ENCODE peak calls at places on chromosomes 7 and 10, in four cellular contexts. A is K562, P is IMR-90, B is GM12878. C is an unnamed sample.

GRCh38 chr10:80493482-80494021 is 39.4 kb downstream of the TSPAN14 start:
- DNase-seq in A (no peak), P (no peak), B (no peak), C (no peak)

GRCh38 chr7:41977165-41977651 is 259.8 kb downstream of the GLI3 start:
- DNase-seq in A (no peak), P (peak), B (no peak), C (peak)

GRCh38 chr10:62083413-62083794 is 181.9 kb downstream of the ARID5B start:
- DNase-seq in A (no peak), P (no peak), B (no peak), C (no peak)

GRCh38 chr10:10992072-10992471 is 25.6 kb upstream of the CELF2 start:
- DNase-seq in A (no peak), P (no peak), B (no peak), C (no peak)

GRCh38 chr10:48541144-48541795 is 63.6 kb downstream of the ARHGAP22 start:
- DNase-seq in A (no peak), P (peak), B (no peak), C (no peak)

GRCh38 chr7:47258798-47259197 is 323.1 kb downstream of the TNS3 start:
- DNase-seq in A (no peak), P (no peak), B (no peak), C (no peak)

GRCh38 chr7:122304604-122304975 is at the start of gene FEZF1:
- DNase-seq in A (no peak), P (no peak), B (no peak), C (no peak)

GRCh38 chr10:58106211-58107035 is 161.3 kb downstream of the IPMK start:
- DNase-seq in A (no peak), P (no peak), B (no peak), C (no peak)

GRCh38 chr10:15588635-15589081 is 131.1 kb downstream of the ITGA8 start:
- DNase-seq in A (no peak), P (no peak), B (no peak), C (no peak)

GRCh38 chr7:83947260-83947659 is 247.3 kb downstream of the SEMA3A start:
- DNase-seq in A (peak), P (no peak), B (no peak), C (peak)

GRCh38 chr7:97639036-97639435 is 92.8 kb upstream of the TAC1 start:
- DNase-seq in A (no peak), P (no peak), B (no peak), C (no peak)

GRCh38 chr7:44490351-44491200 is at the start of gene NUDCD3:
- DNase-seq in A (peak), P (peak), B (peak), C (peak)

GRCh38 chr10:45209888-45210287 is 105.5 kb downstream of the OR13A1 start:
- DNase-seq in A (no peak), P (no peak), B (no peak), C (no peak)

GRCh38 chr10:1230592-1231275 is 174.5 kb downstream of the WDR37 start:
- DNase-seq in A (no peak), P (no peak), B (no peak), C (no peak)

GRCh38 chr7:107501593-107501992 is 31.7 kb downstream of the GPR22 start:
- DNase-seq in A (peak), P (peak), B (no peak), C (peak)

GRCh38 chr10:34872820-34873219 is 57.7 kb upstream of the PARD3 start:
- DNase-seq in A (no peak), P (no peak), B (no peak), C (no peak)

GRCh38 chr7:101875215-101875846 is 57.9 kb downstream of the CUX1 start:
- DNase-seq in A (no peak), P (no peak), B (no peak), C (no peak)

GRCh38 chr10:110041479-110041829 is 33.7 kb downstream of the ADD3 start:
- DNase-seq in A (no peak), P (no peak), B (no peak), C (no peak)

GRCh38 chr7:94258418-94258817 is 136.3 kb upstream of the COL1A2 start:
- DNase-seq in A (no peak), P (no peak), B (no peak), C (no peak)

GRCh38 chr10:113712755-113713154 is 33.0 kb downstream of the CASP7 start:
- DNase-seq in A (no peak), P (no peak), B (no peak), C (no peak)

GRCh38 chr10:78869508-78870439 is 199.0 kb upstream of the ZMIZ1 start:
- DNase-seq in A (no peak), P (no peak), B (no peak), C (no peak)

GRCh38 chr10:94194256-94194655 is 168.5 kb downstream of the NOC3L start:
- DNase-seq in A (no peak), P (peak), B (no peak), C (peak)

GRCh38 chr10:30510184-30510931 is 76.4 kb downstream of the MAP3K8 start:
- DNase-seq in A (peak), P (peak), B (no peak), C (peak)

GRCh38 chr10:114350751-114351150 is 53.6 kb downstream of the AFAP1L2 start:
- DNase-seq in A (no peak), P (no peak), B (no peak), C (no peak)

GRCh38 chr10:31083765-31084184 is 52.1 kb upstream of the ZNF438 start:
- DNase-seq in A (peak), P (peak), B (peak), C (peak)

GRCh38 chr7:30795161-30795943 is 24.1 kb downstream of the MINDY4 start:
- DNase-seq in A (no peak), P (no peak), B (no peak), C (no peak)

GRCh38 chr10:1521741-1522140 is 215.6 kb downstream of the ADARB2 start:
- DNase-seq in A (no peak), P (no peak), B (no peak), C (no peak)

GRCh38 chr7:45240926-45241325 is 83.3 kb downstream of the RAMP3 start:
- DNase-seq in A (no peak), P (no peak), B (no peak), C (no peak)

GRCh38 chr10:86857097-86857825 is 100.2 kb downstream of the MMRN2 start:
- DNase-seq in A (no peak), P (peak), B (no peak), C (no peak)

GRCh38 chr10:101851411-101852116 is 8.0 kb upstream of the KCNIP2 start:
- DNase-seq in A (no peak), P (peak), B (no peak), C (no peak)

GRCh38 chr7:668958-669357 is 57.5 kb upstream of the DNAAF5 start:
- DNase-seq in A (no peak), P (no peak), B (no peak), C (no peak)

GRCh38 chr7:2937701-2938513 is 93.8 kb upstream of the GNA12 start:
- DNase-seq in A (no peak), P (no peak), B (no peak), C (no peak)

GRCh38 chr10:95758351-95759025 is 2.5 kb downstream of the ENTPD1 start:
- DNase-seq in A (peak), P (peak), B (peak), C (peak)

GRCh38 chr7:29968683-29969457 is 20.7 kb downstream of the SCRN1 start:
- DNase-seq in A (no peak), P (peak), B (no peak), C (no peak)

GRCh38 chr7:73354196-73354595 is 26.2 kb downstream of the FKBP6 start:
- DNase-seq in A (no peak), P (no peak), B (no peak), C (no peak)
- TF ChIP-seq ELK1 in A (no peak), P (no peak), B (no peak), C (no peak)

DNA sequence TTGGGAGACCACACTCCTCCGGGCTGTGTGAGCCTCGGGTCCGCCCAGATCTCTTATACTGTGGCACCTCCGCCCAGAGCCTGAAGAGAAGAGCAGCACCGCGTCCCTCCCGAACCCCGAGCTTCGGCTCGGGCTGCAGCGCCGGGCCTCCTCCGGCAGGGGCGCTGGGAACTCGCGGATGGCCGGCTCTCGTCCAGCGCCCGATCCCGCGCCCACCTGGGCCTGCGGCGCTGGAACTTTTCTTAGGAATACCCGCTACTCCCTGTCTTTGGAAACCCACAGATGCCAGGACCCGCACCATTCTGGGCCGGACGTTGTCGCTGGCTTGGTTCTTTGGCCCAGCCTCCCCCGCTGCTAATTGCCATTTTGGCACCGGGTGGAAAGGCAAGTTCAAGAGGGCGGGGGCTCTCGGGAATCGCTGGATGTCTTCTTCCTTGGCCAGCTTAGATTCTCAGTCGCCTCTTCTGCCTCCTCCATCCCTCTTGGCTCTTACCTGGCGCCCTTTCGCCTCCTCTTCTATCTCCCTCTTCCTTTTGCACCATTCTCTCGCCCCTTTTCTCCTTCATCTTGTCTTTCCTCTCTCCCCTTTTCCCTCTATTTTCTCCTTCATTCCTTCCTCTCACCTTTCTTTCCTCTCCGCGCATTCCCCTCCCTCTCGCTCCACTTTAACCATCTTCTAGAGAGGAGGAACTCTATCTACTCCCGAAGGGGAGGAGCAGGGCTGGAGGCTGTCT is 2.1 kb upstream of the SORCS3 start:
- DNase-seq in A (peak), P (no peak), B (no peak), C (peak)
- TF ChIP-seq ELK1 in A (no peak), P (no peak), B (no peak), C (no peak)

DNA sequence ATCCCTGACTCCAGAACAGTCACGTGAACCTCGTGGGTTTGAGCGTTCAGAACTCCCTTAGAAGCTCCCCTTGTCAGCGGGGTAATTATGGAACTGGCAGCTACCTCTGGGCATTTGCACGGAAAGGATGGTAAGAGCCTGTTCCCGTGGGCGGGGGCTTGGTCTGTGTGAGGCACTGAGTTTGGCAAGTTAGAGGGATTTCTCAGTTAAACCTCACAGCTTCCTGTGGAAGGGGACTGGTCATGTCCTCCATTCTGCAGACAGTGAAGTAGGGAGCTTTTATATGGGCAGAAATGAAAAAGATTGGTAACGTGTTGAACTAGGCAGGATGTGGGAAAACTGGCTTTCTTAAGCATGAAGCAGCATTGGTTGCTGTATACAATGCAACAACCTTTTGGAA is 16.0 kb downstream of the PALD1 start:
- DNase-seq in A (no peak), P (no peak), B (no peak), C (no peak)
- TF ChIP-seq ELK1 in A (no peak), P (no peak), B (no peak), C (no peak)

DNA sequence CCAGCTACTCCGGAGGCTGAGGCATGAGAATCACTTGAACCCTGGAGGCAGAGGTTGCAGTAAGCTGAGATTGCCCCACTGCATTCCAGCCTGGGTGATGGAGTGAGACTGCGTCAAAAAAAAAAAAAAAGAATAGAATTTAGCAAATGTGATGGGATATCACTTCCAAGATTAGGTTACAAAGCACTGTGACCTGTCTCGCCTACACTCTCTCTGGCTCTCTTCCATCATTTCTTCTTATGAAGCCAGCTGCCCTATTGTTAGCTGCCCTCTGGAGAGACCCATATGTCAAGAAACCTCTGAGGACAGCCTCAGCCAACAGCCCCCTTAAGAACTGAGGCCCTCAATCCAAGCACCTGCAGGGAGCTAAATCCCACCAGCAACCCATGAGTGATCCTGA is 28.2 kb downstream of the ARHGAP21 start:
- DNase-seq in A (no peak), P (no peak), B (no peak), C (no peak)
- TF ChIP-seq ELK1 in A (no peak), P (no peak), B (no peak), C (no peak)

GRCh38 chr7:28490831-28491230 is 78.5 kb downstream of the CREB5 start:
- DNase-seq in A (no peak), P (no peak), B (no peak), C (no peak)
- TF ChIP-seq ELK1 in A (no peak), P (no peak), B (no peak), C (no peak)

GRCh38 chr7:142320883-142321282 is 63.0 kb upstream of the PRSS58 start:
- DNase-seq in A (no peak), P (no peak), B (no peak), C (no peak)

GRCh38 chr7:142319970-142320369 is 62.1 kb upstream of the PRSS58 start:
- DNase-seq in A (peak), P (no peak), B (no peak), C (no peak)

GRCh38 chr7:142323706-142324105 is 65.8 kb upstream of the PRSS58 start:
- DNase-seq in A (peak), P (no peak), B (no peak), C (peak)

GRCh38 chr7:142321391-142321790 is 63.5 kb upstream of the PRSS58 start:
- DNase-seq in A (no peak), P (no peak), B (no peak), C (no peak)
- TF ChIP-seq ELK1 in A (no peak), P (no peak), B (no peak), C (no peak)

C was measured in A549.